ENCODE peak calls at places on chromosomes 5 and 9, in ten cellular contexts. H is IMR-90, X is endothelial cell of umbilical vein, L is GM23338, T is ascending aorta, V is right atrium auricular region, R is breast epithelium, W is OCI-LY7, P is Panc1, M is kidney. D is an unnamed sample. For H3K4me1, the result is how much of the 10 kb centered on the place peaks cover.

GRCh38 chr9:5696884-5697283 is 68.0 kb downstream of the RIC1 start:
- DNase-seq in H (no peak), X (no peak), L (no peak), T (no peak), V (no peak), R (no peak), W (no peak), P (no peak), M (no peak), D (no peak)

GRCh38 chr9:108469654-108470053 is 386.1 kb downstream of the ACTL7B start:
- DNase-seq in H (peak), X (peak), L (no peak), T (no peak), V (no peak), R (no peak), W (no peak), P (no peak), M (no peak), D (no peak)

GRCh38 chr9:99092643-99093491 is 12.0 kb upstream of the TGFBR1 start:
- DNase-seq in H (no peak), X (no peak), L (no peak), T (no peak), V (no peak), R (no peak), W (no peak), P (no peak), M (no peak), D (no peak)

GRCh38 chr9:91914404-91914803 is 35.6 kb downstream of the ROR2 start:
- DNase-seq in H (no peak), X (no peak), L (peak), T (no peak), V (no peak), R (no peak), W (no peak), P (no peak), M (no peak), D (no peak)

GRCh38 chr5:104942735-104943134 is 1380.1 kb upstream of the NUDT12 start:
- DNase-seq in H (no peak), X (peak), L (no peak), T (no peak), V (no peak), R (no peak), W (no peak), P (no peak), M (no peak), D (no peak)

GRCh38 chr5:128083811-128084227 is 253 bp downstream of the SLC12A2 start:
- DNase-seq in H (peak), X (peak), L (peak), T (no peak), V (no peak), R (no peak), W (no peak), P (no peak), M (no peak), D (peak)

GRCh38 chr9:107389617-107390071 is 99.9 kb downstream of the KLF4 start:
- DNase-seq in H (peak), X (no peak), L (no peak), T (no peak), V (peak), R (peak), W (no peak), P (no peak), M (peak), D (peak)

GRCh38 chr9:8782237-8782636 is 982.7 kb upstream of the DMAC1 start:
- DNase-seq in H (no peak), X (no peak), L (no peak), T (no peak), V (no peak), R (no peak), W (no peak), P (no peak), M (no peak), D (no peak)

GRCh38 chr5:135921388-135921787 is 25.7 kb upstream of the IL9 start:
- DNase-seq in H (peak), X (no peak), L (no peak), T (no peak), V (no peak), R (no peak), W (no peak), P (no peak), M (no peak), D (no peak)

GRCh38 chr9:136784249-136784996 is 6.7 kb upstream of the TMEM141 start:
- DNase-seq in H (no peak), X (peak), L (peak), T (no peak), V (no peak), R (no peak), W (peak), P (no peak), M (no peak), D (no peak)

GRCh38 chr5:76388236-76388635 is 14.8 kb upstream of the IQGAP2 start:
- DNase-seq in H (no peak), X (no peak), L (no peak), T (no peak), V (no peak), R (no peak), W (no peak), P (no peak), M (no peak), D (no peak)

GRCh38 chr9:124843635-124844034 is 9.6 kb upstream of the WDR38 start:
- DNase-seq in H (no peak), X (no peak), L (no peak), T (no peak), V (no peak), R (no peak), W (no peak), P (no peak), M (no peak), D (no peak)

GRCh38 chr9:36995927-36996471 is 38.1 kb downstream of the PAX5 start:
- DNase-seq in H (peak), X (peak), L (peak), T (no peak), V (no peak), R (no peak), W (peak), P (peak), M (no peak), D (no peak)

GRCh38 chr9:99680191-99680590 is 141.5 kb upstream of the NR4A3 start:
- DNase-seq in H (peak), X (peak), L (no peak), T (no peak), V (no peak), R (no peak), W (no peak), P (no peak), M (no peak), D (no peak)

GRCh38 chr5:12294151-12294550 is 389.9 kb upstream of the CTNND2 start:
- DNase-seq in H (no peak), X (no peak), L (no peak), T (no peak), V (no peak), R (no peak), W (no peak), P (no peak), M (no peak), D (no peak)

GRCh38 chr9:121966706-121967105 is 126.4 kb downstream of the TTLL11 start:
- DNase-seq in H (no peak), X (no peak), L (no peak), T (no peak), V (no peak), R (no peak), W (no peak), P (no peak), M (no peak), D (no peak)

GRCh38 chr9:71760901-71761300 is 7.4 kb downstream of the CEMIP2 start:
- DNase-seq in H (no peak), X (no peak), L (peak), T (no peak), V (no peak), R (no peak), W (no peak), P (no peak), M (no peak), D (no peak)

GRCh38 chr9:71764438-71764837 is 3.9 kb downstream of the CEMIP2 start:
- DNase-seq in H (no peak), X (no peak), L (no peak), T (no peak), V (no peak), R (no peak), W (no peak), P (no peak), M (no peak), D (no peak)

GRCh38 chr9:71763752-71764332 is 4.5 kb downstream of the CEMIP2 start:
- DNase-seq in H (no peak), X (peak), L (no peak), T (no peak), V (no peak), R (no peak), W (no peak), P (no peak), M (no peak), D (no peak)

GRCh38 chr9:71761938-71762353 is 6.4 kb downstream of the CEMIP2 start:
- DNase-seq in H (no peak), X (no peak), L (no peak), T (no peak), V (no peak), R (no peak), W (no peak), P (no peak), M (no peak), D (no peak)

DNA sequence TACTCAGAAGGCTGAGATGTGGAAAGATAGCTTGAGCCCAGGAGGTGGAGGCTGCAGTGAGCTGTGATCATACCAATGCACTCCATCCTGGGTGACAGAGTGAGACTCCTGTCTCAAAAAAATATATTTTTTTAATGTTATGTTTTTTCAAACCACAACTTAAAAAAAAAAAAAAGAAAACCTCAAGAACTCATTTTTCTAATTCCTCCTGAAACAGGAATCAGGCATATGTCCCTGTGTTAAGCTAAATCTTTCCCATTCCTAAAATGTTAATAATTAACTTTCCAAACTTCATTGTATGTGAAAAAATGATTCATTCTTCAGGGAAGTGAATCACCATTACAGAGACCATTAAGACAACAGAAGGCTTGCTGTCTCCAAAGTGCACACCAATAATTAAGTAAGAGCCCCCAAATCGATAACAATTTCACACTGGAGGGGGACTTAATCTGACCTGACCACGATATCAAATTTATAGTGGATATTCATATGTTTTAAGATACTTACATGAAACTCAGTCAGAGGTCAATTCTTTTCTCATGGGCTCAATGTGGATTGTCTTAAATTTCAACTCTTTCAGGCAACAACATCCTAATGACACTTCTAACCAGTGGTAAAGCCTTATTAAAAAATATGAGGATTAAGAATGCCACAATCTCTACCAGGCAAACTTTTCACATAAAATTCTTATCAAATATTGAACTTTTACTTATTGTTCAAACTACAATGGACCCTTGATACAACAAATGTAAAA is 5.2 kb downstream of the CEMIP2 start:
- DNase-seq in H (peak), X (peak), L (no peak), T (no peak), V (no peak), R (no peak), W (no peak), P (no peak), M (no peak), D (no peak)
- H3K4me3 ChIP-seq in H (no peak), X (peak), L (no peak), T (no peak), V (no peak), R (no peak), W (no peak), P (no peak), M (no peak), D (no peak)

GRCh38 chr5:172052454-172053236 is 46.2 kb upstream of the FBXW11 start:
- DNase-seq in H (peak), X (peak), L (no peak), T (no peak), V (peak), R (peak), W (no peak), P (no peak), M (peak), D (no peak)
- TF ChIP-seq CTCF in H (peak), X (no peak), L (no peak), T (peak), V (no peak), R (no peak), W (no peak), P (no peak), M (no peak), D (no peak)

GRCh38 chr9:69740872-69741505 is 18.8 kb downstream of the PTAR1 start:
- DNase-seq in H (peak), X (no peak), L (no peak), T (no peak), V (no peak), R (no peak), W (no peak), P (no peak), M (no peak), D (no peak)

GRCh38 chr9:69746859-69747560 is 12.8 kb downstream of the PTAR1 start:
- DNase-seq in H (no peak), X (no peak), L (no peak), T (no peak), V (no peak), R (no peak), W (no peak), P (no peak), M (no peak), D (no peak)

GRCh38 chr9:69745716-69746538 is 13.9 kb downstream of the PTAR1 start:
- DNase-seq in H (peak), X (peak), L (peak), T (no peak), V (no peak), R (no peak), W (no peak), P (no peak), M (no peak), D (no peak)

GRCh38 chr9:69744688-69745380 is 15.0 kb downstream of the PTAR1 start:
- DNase-seq in H (peak), X (no peak), L (no peak), T (no peak), V (no peak), R (no peak), W (no peak), P (no peak), M (no peak), D (no peak)

GRCh38 chr9:69743930-69744329 is 15.9 kb downstream of the PTAR1 start:
- DNase-seq in H (no peak), X (no peak), L (peak), T (no peak), V (no peak), R (no peak), W (no peak), P (no peak), M (no peak), D (no peak)
- H3K4me1 ChIP-seq in H (under half), X (under half), L (under half), T (under half), V (under half), R (under half), W (under half), P (under half), M (under half), D (under half)

DNA sequence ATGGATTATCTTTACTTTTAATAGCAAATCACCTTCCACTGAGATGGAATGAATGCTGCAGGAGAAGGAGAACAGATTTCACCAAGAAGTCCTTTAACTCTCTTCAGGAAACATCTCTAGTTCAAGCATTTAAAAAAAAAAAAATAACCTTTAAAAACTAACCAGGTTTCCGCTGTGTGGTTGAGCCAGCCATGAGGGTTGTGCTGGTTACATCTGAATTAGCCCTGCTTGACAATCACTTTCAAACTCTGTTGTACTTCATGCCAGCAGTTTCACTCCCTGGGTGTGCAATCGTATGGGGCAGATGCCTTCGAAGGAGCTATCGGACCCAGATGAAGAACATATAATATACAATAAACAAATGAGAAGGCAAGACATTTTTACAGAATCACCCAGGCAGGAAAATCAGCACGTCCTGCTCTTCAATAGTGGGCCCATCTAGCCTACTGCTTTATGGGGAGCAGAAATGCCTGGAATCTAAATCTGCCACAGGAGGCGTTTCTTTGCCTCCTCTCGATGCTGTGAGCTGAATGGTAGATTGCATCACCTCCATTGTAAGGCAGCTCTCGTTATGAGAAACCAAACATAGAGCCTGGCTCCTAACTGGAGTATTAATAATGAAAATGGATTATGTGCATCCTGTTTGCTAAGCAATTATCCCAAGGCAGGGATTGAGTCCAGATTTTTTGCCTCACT is 143.5 kb upstream of the SMARCA2 start:
- DNase-seq in H (no peak), X (no peak), L (peak), T (no peak), V (no peak), R (no peak), W (no peak), P (no peak), M (no peak), D (no peak)
- H3K4me3 ChIP-seq in H (no peak), X (no peak), L (no peak), T (no peak), V (no peak), R (no peak), W (no peak), P (no peak), M (no peak), D (no peak)

GRCh38 chr5:174344335-174344734 is 298.8 kb downstream of the NSG2 start:
- DNase-seq in H (no peak), X (no peak), L (peak), T (no peak), V (no peak), R (no peak), W (no peak), P (no peak), M (no peak), D (no peak)
- TF ChIP-seq CTCF in H (no peak), X (no peak), L (peak), T (no peak), V (no peak), R (no peak), W (no peak), P (no peak), M (no peak), D (no peak)

DNA sequence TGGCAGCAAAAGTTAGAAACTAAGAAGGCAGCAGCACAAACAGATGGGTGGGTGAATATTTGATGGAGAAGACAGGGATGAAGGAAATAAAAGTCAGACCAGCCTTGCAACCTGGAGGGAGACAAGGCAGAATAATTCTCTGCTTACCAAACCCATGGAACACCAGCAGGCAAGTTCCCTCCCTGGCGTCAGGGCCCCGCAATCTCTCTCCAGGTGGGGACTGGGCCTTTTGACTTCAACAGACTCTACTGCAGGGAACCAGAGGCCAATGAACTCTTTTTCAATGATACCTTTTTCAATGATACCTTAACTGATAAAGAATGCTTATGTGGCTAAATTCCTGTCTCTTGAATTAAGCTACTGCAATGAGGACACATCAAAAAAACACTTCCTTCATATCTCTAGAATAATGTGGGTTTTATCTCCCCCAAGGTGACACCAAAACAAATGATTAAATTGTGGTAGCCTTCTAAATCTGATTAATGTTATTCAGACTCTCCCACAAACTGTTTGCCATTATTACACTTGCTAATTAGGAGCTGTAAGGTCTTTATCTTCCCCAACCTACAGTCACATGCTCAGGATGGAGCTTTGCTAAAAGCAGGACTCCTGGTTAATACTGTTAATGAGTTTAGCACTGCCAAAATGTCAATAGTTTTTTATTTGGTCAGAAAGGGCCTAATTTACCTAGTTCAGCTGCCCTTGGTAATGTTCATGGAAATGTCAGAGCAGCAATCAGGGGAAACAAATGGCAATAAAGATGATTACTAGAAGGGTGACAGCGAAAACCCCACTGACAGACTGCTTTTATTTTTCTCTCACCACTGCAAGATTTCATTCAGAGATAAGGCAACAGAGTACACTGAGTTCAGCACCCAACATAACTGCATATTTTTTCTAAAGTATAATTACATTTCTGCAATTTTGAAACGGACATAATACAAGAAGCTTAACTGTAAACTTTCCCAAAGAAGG is 165.5 kb downstream of the TSSK1B start:
- DNase-seq in H (no peak), X (peak), L (no peak), T (no peak), V (no peak), R (no peak), W (no peak), P (no peak), M (no peak), D (no peak)
- H3K4me1 ChIP-seq in H (under half), X (half or more), L (half or more), T (under half), V (half or more), R (under half), W (under half), P (under half), M (under half), D (half or more)

GRCh38 chr5:37132646-37133045 is 116.5 kb downstream of the CPLANE1 start:
- DNase-seq in H (peak), X (no peak), L (no peak), T (no peak), V (no peak), R (no peak), W (no peak), P (no peak), M (no peak), D (no peak)
- H3K4me3 ChIP-seq in H (no peak), X (no peak), L (no peak), T (no peak), V (no peak), R (no peak), W (no peak), P (no peak), M (no peak), D (no peak)